ENCODE peak calls at places on chromosomes 6 and 20, in ten cellular contexts. V is SHP77; B is epithelial cell of prostate; Z is BJ; P is hippocampal formation; D is NB4; N is pancreas; S is stimulated activated CD4-positive, alpha-beta T cell treated with anti-CD3 and anti-CD28 coated beads, Interleukin-4, amount 100 ng/mL, for 48 hours; A is frontal cortex; X is NCI-H2081. H is an unnamed sample.

GRCh38 chr6:84280030-84280429 is 52.6 kb upstream of the CEP162 start:
- DNase-seq in V (no peak), A (no peak), X (no peak), Z (no peak), N (no peak), B (peak), P (no peak), D (no peak), S (no peak), H (peak)

GRCh38 chr6:14284969-14285368 is 167.4 kb downstream of the CD83 start:
- DNase-seq in X (no peak), N (no peak), D (no peak), S (no peak), P (no peak), Z (no peak), V (no peak), A (no peak), B (no peak), H (no peak)

GRCh38 chr6:12291785-12292604 is 1.8 kb downstream of the EDN1 start:
- DNase-seq in A (no peak), P (no peak), X (no peak), V (no peak), N (no peak), B (no peak), S (no peak), D (peak), Z (no peak), H (peak)

GRCh38 chr6:34656378-34657036 is 40.1 kb downstream of the ILRUN start:
- DNase-seq in A (no peak), P (peak), N (peak), Z (no peak), B (peak), V (peak), S (no peak), D (peak), X (peak), H (peak)

GRCh38 chr20:61161649-61162210 is 90.3 kb upstream of the CDH4 start:
- DNase-seq in P (no peak), V (no peak), S (no peak), N (no peak), A (no peak), B (no peak), D (peak), Z (no peak), X (no peak), H (no peak)

GRCh38 chr20:44471481-44471882 is 4.2 kb upstream of the TTPAL start:
- DNase-seq in B (no peak), P (peak), D (peak), S (no peak), X (no peak), N (no peak), Z (peak), A (no peak), V (no peak), H (peak)

GRCh38 chr6:161618816-161619454 is 345.1 kb upstream of the AGPAT4 start:
- DNase-seq in V (peak), S (no peak), D (peak), Z (no peak), B (no peak), X (peak), P (peak), N (no peak), A (peak), H (peak)

GRCh38 chr6:101633081-101633480 is 239.6 kb downstream of the GRIK2 start:
- DNase-seq in N (no peak), Z (no peak), S (no peak), V (no peak), A (no peak), B (no peak), X (no peak), P (no peak), D (no peak), H (no peak)

GRCh38 chr6:3918474-3918873 is 69.3 kb downstream of the FAM50B start:
- DNase-seq in V (no peak), Z (no peak), P (no peak), N (no peak), X (no peak), A (no peak), D (no peak), S (no peak), B (no peak), H (no peak)

GRCh38 chr6:36839819-36840379 is 655 bp upstream of the CPNE5 start:
- DNase-seq in B (no peak), X (peak), V (no peak), S (peak), D (peak), N (no peak), A (peak), Z (no peak), P (no peak), H (no peak)

GRCh38 chr6:129184324-129184723 is 301.4 kb downstream of the LAMA2 start:
- DNase-seq in Z (no peak), D (no peak), V (no peak), N (no peak), S (no peak), X (no peak), B (no peak), P (no peak), A (no peak), H (no peak)

GRCh38 chr6:34608321-34609091 is 52.4 kb upstream of the SPDEF start:
- DNase-seq in Z (no peak), D (no peak), X (no peak), S (no peak), B (no peak), V (no peak), A (no peak), N (no peak), P (no peak), H (no peak)